ENCODE peak calls at places on chromosomes 11 and 22, in eight cellular contexts. U, V, L, M, I, G, X and Z are unnamed samples.

GRCh38 chr11:65625628-65626342 is 10.2 kb downstream of the PCNX3 start:
- DNase-seq in U (no peak), I (no peak), G (peak; percentile 81), V (no peak), L (peak; percentile 42), X (peak; percentile 62), M (peak; percentile 41), Z (peak; percentile 83)

GRCh38 chr11:83855237-83855636 is 569.1 kb upstream of the CCDC90B start:
- DNase-seq in X (no peak), V (no peak), L (no peak), I (no peak), U (no peak), G (no peak), M (no peak), Z (no peak)

GRCh38 chr11:131785801-131786200 is 415.4 kb downstream of the NTM start:
- DNase-seq in V (no peak), M (no peak), I (no peak), G (no peak), L (no peak), U (no peak), X (no peak), Z (no peak)

GRCh38 chr11:65551572-65552398 is 6.4 kb downstream of the LTBP3 start:
- DNase-seq in G (no peak), V (no peak), L (no peak), X (no peak), U (no peak), I (peak; percentile 55), M (peak; percentile 52), Z (no peak)

GRCh38 chr22:40226620-40227019 is 48.9 kb downstream of the TNRC6B start:
- DNase-seq in X (no peak), V (no peak), U (no peak), I (no peak), L (no peak), M (no peak), G (no peak), Z (no peak)

GRCh38 chr11:79018371-79018849 is 422.4 kb downstream of the TENM4 start:
- DNase-seq in G (no peak), L (no peak), U (no peak), V (no peak), M (no peak), I (no peak), X (no peak), Z (no peak)

GRCh38 chr11:64727131-64727530 is 4.1 kb upstream of the NRXN2 start:
- DNase-seq in V (no peak), U (no peak), L (no peak), G (no peak), X (no peak), I (no peak), M (no peak), Z (no peak)

GRCh38 chr11:45105233-45105992 is 41.0 kb upstream of the PRDM11 start:
- DNase-seq in L (peak; percentile 68), X (peak; percentile 82), G (peak; percentile 86), I (peak; percentile 76), M (peak; percentile 48), U (peak; percentile 79), V (no peak), Z (peak; percentile 67)

GRCh38 chr11:79397252-79397651 is 43.6 kb downstream of the TENM4 start:
- DNase-seq in M (no peak), U (no peak), G (no peak), X (no peak), I (no peak), L (no peak), V (no peak), Z (no peak)

GRCh38 chr11:77172666-77172982 is 44.6 kb downstream of the MYO7A start:
- DNase-seq in X (no peak), M (no peak), V (no peak), U (no peak), L (no peak), I (no peak), G (no peak), Z (no peak)

GRCh38 chr22:44351685-44352377 is 39.1 kb upstream of the SHISAL1 start:
- DNase-seq in X (no peak), U (no peak), G (no peak), V (no peak), M (no peak), L (peak; percentile 87), I (no peak), Z (no peak)

GRCh38 chr22:40326905-40327735 is 19.2 kb upstream of the ADSL start:
- DNase-seq in G (no peak), I (no peak), L (no peak), M (no peak), U (peak; percentile 29), V (no peak), X (no peak), Z (no peak)

GRCh38 chr11:20608938-20609337 is 9.5 kb downstream of the SLC6A5 start:
- DNase-seq in M (no peak), I (no peak), G (no peak), V (no peak), U (no peak), X (no peak), L (no peak), Z (no peak)

GRCh38 chr11:29962243-29962642 is 54.6 kb downstream of the KCNA4 start:
- DNase-seq in V (no peak), U (no peak), G (no peak), X (no peak), I (no peak), L (no peak), M (no peak), Z (no peak)

GRCh38 chr11:119747868-119748660 is 19.1 kb upstream of the NECTIN1 start:
- DNase-seq in U (no peak), L (no peak), I (no peak), V (no peak), X (no peak), G (no peak), M (no peak), Z (no peak)

GRCh38 chr22:23457586-23457985 is 122.5 kb downstream of the IGLL1 start:
- DNase-seq in X (no peak), I (no peak), L (no peak), V (no peak), G (no peak), U (no peak), M (no peak), Z (no peak)